ENCODE peak calls at places on chromosomes 16 and 17, in four cellular contexts. I is AG09319, L is lung, D is fibroblast of mammary gland. V is an unnamed sample.
A peak's percentile ranks its signal among the peaks of the same experiment; 100 is the strongest.

GRCh38 chr17:7794063-7794663 is 39.9 kb upstream of the KDM6B start:
- DNase-seq in L (no peak), D (no peak), I (no peak), V (no peak)

GRCh38 chr16:26578748-26579147 is 488.0 kb upstream of the C16orf82 start:
- DNase-seq in L (no peak), I (no peak), D (no peak), V (no peak)

GRCh38 chr17:61645898-61646297 is 54.9 kb upstream of the NACA2 start:
- DNase-seq in I (no peak), D (no peak), L (no peak), V (no peak)

GRCh38 chr17:45408611-45409421 is 23.9 kb downstream of the ARHGAP27 start:
- DNase-seq in I (no peak), D (no peak), L (no peak), V (no peak)

GRCh38 chr16:81066700-81067099 is 10.3 kb downstream of the C16orf46 start:
- DNase-seq in L (no peak), D (no peak), I (no peak), V (no peak)

GRCh38 chr16:20767577-20767976 is 3.8 kb downstream of the ACSM3 start:
- DNase-seq in D (no peak), I (no peak), L (no peak), V (no peak)

GRCh38 chr16:19113577-19114358 is at the start of gene ITPRIPL2:
- DNase-seq in I (peak; percentile 84), L (peak; percentile 91), D (peak; percentile 91), V (no peak)

GRCh38 chr17:81246343-81246670 is 7.2 kb downstream of the NDUFAF8 start:
- DNase-seq in I (no peak), L (no peak), D (no peak), V (no peak)

GRCh38 chr16:29779474-29779873 is 1.4 kb downstream of the ZG16 start:
- DNase-seq in I (no peak), L (no peak), D (no peak), V (no peak)

GRCh38 chr16:12971216-12971615 is 69.8 kb downstream of the SHISA9 start:
- DNase-seq in L (no peak), D (peak; percentile 88), I (no peak), V (no peak)

GRCh38 chr16:64017789-64018188 is 1104.1 kb downstream of the CDH11 start:
- DNase-seq in L (no peak), D (no peak), I (no peak), V (no peak)

GRCh38 chr17:65956814-65957213 is 235.1 kb downstream of the CEP112 start:
- DNase-seq in L (no peak), D (no peak), I (no peak), V (no peak)

GRCh38 chr17:65952586-65952985 is 239.3 kb downstream of the CEP112 start:
- DNase-seq in L (no peak), I (no peak), D (no peak), V (no peak)

GRCh38 chr17:65954148-65954449 is 237.8 kb downstream of the CEP112 start:
- DNase-seq in I (no peak), D (no peak), L (no peak), V (no peak)

GRCh38 chr17:65953316-65954147 is 238.4 kb downstream of the CEP112 start:
- DNase-seq in D (no peak), L (no peak), I (no peak), V (no peak)
- TF ChIP-seq CTCF in D (no peak), L (no peak), I (no peak), V (no peak)

DNA sequence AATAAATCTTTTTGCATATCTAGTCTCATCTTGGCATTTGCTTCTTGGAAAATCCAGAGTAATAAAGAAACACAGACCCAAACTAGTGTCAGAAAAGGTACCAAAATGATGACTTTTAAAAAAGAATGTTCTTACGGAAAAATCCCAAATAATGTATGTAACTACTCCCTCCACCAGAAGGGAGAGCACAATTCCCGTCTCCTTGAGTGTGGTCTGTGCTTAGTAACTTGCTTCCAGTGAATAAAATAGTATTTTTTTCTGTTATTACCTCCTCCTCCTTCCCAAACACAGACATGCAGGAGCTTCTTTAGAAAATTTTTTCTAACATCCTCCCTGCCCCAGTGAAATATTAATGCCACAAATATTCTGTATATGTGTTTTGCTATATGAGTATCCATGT is 358.1 kb downstream of the ZFHX3 start:
- DNase-seq in D (peak; percentile 35), L (no peak), I (no peak), V (no peak)
- TF ChIP-seq CTCF in D (peak; percentile 26), L (no peak), I (no peak), V (no peak)

GRCh38 chr16:24022797-24023196 is 187.0 kb downstream of the PRKCB start:
- DNase-seq in L (no peak), I (no peak), D (no peak), V (no peak)
- TF ChIP-seq CTCF in L (no peak), I (no peak), D (no peak), V (no peak)

DNA sequence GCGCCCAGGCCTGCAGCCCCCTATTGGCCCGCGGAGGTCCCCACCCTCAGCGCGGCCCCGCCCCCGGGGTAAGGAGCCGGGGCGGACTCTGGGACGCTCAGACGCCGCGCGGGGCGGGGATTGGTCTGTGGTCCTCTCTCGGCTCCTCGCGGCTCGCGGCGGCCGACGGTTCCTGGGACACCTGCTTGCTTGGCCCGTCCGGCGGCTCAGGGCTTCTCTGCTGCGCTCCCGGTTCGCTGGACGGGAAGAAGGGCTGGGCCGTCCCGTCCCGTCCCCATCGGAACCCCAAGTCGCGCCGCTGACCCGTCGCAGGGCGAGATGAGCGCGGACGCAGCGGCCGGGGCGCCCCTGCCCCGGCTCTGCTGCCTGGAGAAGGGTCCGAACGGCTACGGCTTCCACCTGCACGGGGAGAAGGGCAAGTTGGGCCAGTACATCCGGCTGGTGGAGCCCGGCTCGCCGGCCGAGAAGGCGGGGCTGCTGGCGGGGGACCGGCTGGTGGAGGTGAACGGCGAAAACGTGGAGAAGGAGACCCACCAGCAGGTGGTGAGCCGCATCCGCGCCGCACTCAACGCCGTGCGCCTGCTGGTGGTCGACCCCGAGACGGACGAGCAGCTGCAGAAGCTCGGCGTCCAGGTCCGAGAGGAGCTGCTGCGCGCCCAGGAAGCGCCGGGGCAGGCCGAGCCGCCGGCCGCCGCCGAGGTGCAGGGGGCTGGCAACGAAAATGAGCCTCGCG is at the start of gene NHERF1:
- DNase-seq in I (peak; percentile 70), D (peak; percentile 79), L (peak; percentile 93), V (peak; percentile 71)
- TF ChIP-seq CTCF in I (no peak), D (no peak), L (no peak), V (no peak)

V was measured in esophagus squamous epithelium.